ENCODE peak calls at places on chromosome 21, in ten cellular contexts. D is CD8-positive, alpha-beta memory T cell; N is tibial nerve; I is NT2/D1; H is neural progenitor cell; B is tibial artery; S is uterus; L is pancreas; X is spleen; A is body of pancreas. W is an unnamed sample.

GRCh38 chr21:28714795-28715464 is 277.7 kb downstream of the LTN1 start:
- DNase-seq in A (no peak), S (no peak), I (no peak), B (no peak), N (no peak), X (no peak), D (no peak), H (no peak), L (no peak), W (no peak)

GRCh38 chr21:35924714-35925301 is 135.5 kb downstream of the SETD4 start:
- DNase-seq in A (peak; percentile 26), L (no peak), H (no peak), S (no peak), I (no peak), N (no peak), B (no peak), X (no peak), D (no peak), W (no peak)

GRCh38 chr21:38982804-38983203 is 177.1 kb downstream of the ETS2 start:
- DNase-seq in B (no peak), H (no peak), D (no peak), N (no peak), A (no peak), S (no peak), X (no peak), L (no peak), I (no peak), W (no peak)

GRCh38 chr21:38619865-38620513 is 121.7 kb upstream of the ERG start:
- DNase-seq in I (no peak), L (no peak), H (no peak), S (peak; percentile 53), D (no peak), B (peak; percentile 76), A (peak; percentile 28), X (no peak), N (no peak), W (no peak)

GRCh38 chr21:27586986-27587385 is 620.1 kb upstream of the ADAMTS5 start:
- DNase-seq in I (no peak), L (no peak), S (no peak), A (no peak), B (no peak), X (no peak), D (no peak), N (no peak), H (no peak), W (no peak)

GRCh38 chr21:36059823-36060158 is 535 bp downstream of the SETD4 start:
- DNase-seq in D (no peak), N (no peak), A (peak; percentile 41), L (peak; percentile 36), I (no peak), B (no peak), X (no peak), S (no peak), H (no peak), W (peak; percentile 55)

GRCh38 chr21:41407541-41408460 is 18.2 kb upstream of the MX1 start:
- DNase-seq in D (no peak), L (no peak), S (no peak), A (no peak), I (no peak), B (peak; percentile 23), H (no peak), X (no peak), N (no peak), W (no peak)

GRCh38 chr21:24716306-24716918 is 890.9 kb downstream of the MRPL39 start:
- DNase-seq in A (no peak), B (no peak), X (no peak), I (no peak), S (no peak), D (no peak), H (no peak), N (no peak), L (no peak), W (no peak)

GRCh38 chr21:29697555-29698193 is 242.1 kb downstream of the GRIK1 start:
- DNase-seq in X (no peak), A (no peak), N (no peak), D (no peak), L (no peak), S (no peak), H (no peak), I (no peak), B (no peak), W (no peak)

GRCh38 chr21:38712076-38712475 is 93.7 kb upstream of the ETS2 start:
- DNase-seq in B (peak; percentile 74), X (no peak), S (no peak), L (no peak), D (no peak), A (peak; percentile 4), I (peak; percentile 72), N (no peak), H (peak; percentile 64), W (no peak)

GRCh38 chr21:34835526-34835925 is 166.7 kb downstream of the CLIC6 start:
- DNase-seq in S (peak; percentile 57), X (no peak), I (peak; percentile 55), B (peak; percentile 78), D (no peak), L (no peak), N (peak; percentile 39), H (no peak), A (peak; percentile 64), W (peak; percentile 61)

GRCh38 chr21:38804617-38805281 is 980 bp upstream of the ETS2 start:
- DNase-seq in H (no peak), I (no peak), X (peak; percentile 91), N (peak; percentile 61), A (peak; percentile 74), B (peak; percentile 90), L (peak; percentile 73), S (peak; percentile 72), D (peak; percentile 17), W (peak; percentile 75)

GRCh38 chr21:18902641-18903040 is 499.1 kb upstream of the TMPRSS15 start:
- DNase-seq in B (no peak), L (no peak), D (no peak), X (no peak), H (no peak), N (no peak), I (no peak), A (no peak), S (no peak), W (no peak)

GRCh38 chr21:38376693-38377092 is 119.9 kb downstream of the KCNJ15 start:
- DNase-seq in D (no peak), H (no peak), B (no peak), A (no peak), N (no peak), L (no peak), I (no peak), X (peak; percentile 81), S (peak; percentile 23), W (no peak)

GRCh38 chr21:32532636-32533035 is 52.7 kb downstream of the TCP10L start:
- DNase-seq in N (no peak), B (no peak), I (no peak), L (no peak), H (no peak), X (no peak), S (no peak), A (no peak), D (no peak), W (no peak)

GRCh38 chr21:45404726-45405270 is at the start of gene COL18A1:
- DNase-seq in I (no peak), S (peak; percentile 72), A (peak; percentile 64), D (peak; percentile 14), B (peak; percentile 89), L (peak; percentile 16), N (no peak), H (peak; percentile 90), X (peak; percentile 80), W (peak; percentile 40)
- H3K4me3 ChIP-seq in I (peak within 1 kb of the TSS; percentile 88), S (peak within 1 kb of the TSS; percentile 77), A (no peak within 1 kb of the TSS), D (no peak within 1 kb of the TSS), B (peak within 1 kb of the TSS; percentile 79), L (peak within 1 kb of the TSS; percentile 30), N (peak within 1 kb of the TSS; percentile 55), H (peak within 1 kb of the TSS; percentile 73), X (peak within 1 kb of the TSS; percentile 79), W (peak within 1 kb of the TSS; percentile 61)

GRCh38 chr21:43866233-43866632 is 1.2 kb downstream of the AGPAT3 start:
- DNase-seq in A (peak; percentile 36), X (peak; percentile 78), S (peak; percentile 53), H (peak; percentile 19), B (no peak), N (no peak), D (peak; percentile 18), I (no peak), L (no peak), W (no peak)
- H3K27me3 ChIP-seq in A (no peaks in the 10 kb centered on the region), X (no peaks in the 10 kb centered on the region), S (no peaks in the 10 kb centered on the region), H (peaks cover 62% of the 10 kb centered on the region), B (no peaks in the 10 kb centered on the region), N (no peaks in the 10 kb centered on the region), D (no peaks in the 10 kb centered on the region), I (peaks cover 40% of the 10 kb centered on the region), L (no peaks in the 10 kb centered on the region), W (no peaks in the 10 kb centered on the region)

GRCh38 chr21:10521091-10521598 is at the start of gene TPTE:
- DNase-seq in L (no peak), H (no peak), X (peak; percentile 71), N (no peak), D (no peak), B (no peak), A (no peak), I (peak; percentile 60), S (no peak), W (no peak)
- H3K9me3 ChIP-seq in L (no peaks in the 10 kb centered on the region), H (peaks cover 59% of the 10 kb centered on the region), X (peaks cover 26% of the 10 kb centered on the region), N (peaks cover 8% of the 10 kb centered on the region), D (no peaks in the 10 kb centered on the region), B (no peaks in the 10 kb centered on the region), A (no peaks in the 10 kb centered on the region), I (no peaks in the 10 kb centered on the region), S (peaks cover 7% of the 10 kb centered on the region), W (no peaks in the 10 kb centered on the region)

DNA sequence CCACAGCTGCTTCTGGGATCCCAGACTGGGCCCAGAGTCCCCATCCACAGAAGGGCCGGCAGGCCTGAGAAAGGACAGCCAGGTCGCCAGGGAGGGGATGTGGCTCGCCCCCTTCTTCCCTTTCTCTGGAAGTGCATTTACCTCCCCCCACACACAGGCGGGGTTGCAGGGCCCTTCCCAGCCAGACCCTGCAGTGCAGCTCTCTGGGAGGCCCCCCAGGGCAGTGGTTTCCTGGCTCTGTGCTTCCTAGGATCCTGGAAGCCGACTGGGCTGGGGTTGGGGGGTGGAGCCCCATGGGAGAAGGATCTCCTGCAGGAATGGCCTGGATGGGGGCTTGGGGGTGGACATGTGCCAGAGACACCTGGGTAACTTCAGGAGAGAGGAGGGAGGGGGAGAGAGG is 4.2 kb upstream of the COL6A1 start:
- DNase-seq in A (no peak), N (no peak), D (no peak), H (no peak), S (peak; percentile 88), B (peak; percentile 67), X (peak; percentile 70), L (no peak), I (no peak), W (no peak)
- H3K4me3 ChIP-seq in A (no peak overlapping the region), N (no peak overlapping the region), D (no peak overlapping the region), H (no peak overlapping the region), S (peak overlapping the region; percentile 11), B (no peak overlapping the region), X (no peak overlapping the region), L (no peak overlapping the region), I (peak overlapping the region; percentile 8), W (no peak overlapping the region)

DNA sequence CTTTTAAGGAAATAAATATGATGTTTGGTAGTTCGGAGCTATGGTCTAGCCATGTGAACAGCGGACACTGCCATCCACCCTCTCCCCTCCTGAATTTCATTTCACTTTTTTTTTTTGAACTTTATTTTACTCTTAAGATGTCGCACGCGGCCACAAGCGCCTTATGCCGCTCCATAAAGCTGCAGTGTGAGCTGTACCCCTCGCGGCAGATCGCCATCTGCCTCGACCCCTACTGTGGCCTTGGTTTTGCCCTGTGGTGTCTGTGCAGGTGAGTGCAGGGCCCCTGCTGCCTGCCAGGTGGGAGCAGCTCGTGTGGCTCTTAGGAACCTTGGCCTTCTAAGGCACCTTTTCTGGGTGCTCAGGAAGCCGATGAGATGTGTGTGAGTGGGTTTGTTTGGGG is 48.1 kb downstream of the S100B start:
- DNase-seq in S (no peak), A (no peak), N (no peak), B (no peak), L (no peak), D (no peak), H (no peak), I (no peak), X (no peak), W (no peak)
- H3K27me3 ChIP-seq in S (no peaks in the 10 kb centered on the region), A (no peaks in the 10 kb centered on the region), N (no peaks in the 10 kb centered on the region), B (no peaks in the 10 kb centered on the region), L (no peaks in the 10 kb centered on the region), D (no peaks in the 10 kb centered on the region), H (no peaks in the 10 kb centered on the region), I (no peaks in the 10 kb centered on the region), X (no peaks in the 10 kb centered on the region), W (no peaks in the 10 kb centered on the region)